ENCODE peak calls at places on chromosome 4, in seven cellular contexts. R is GM23248, B is dermis microvascular lymphatic vessel endothelial cell, N is astrocyte of the hippocampus, O is posterior vena cava, E is NCI-H345, Q is endothelial cell. P is an unnamed sample.

GRCh38 chr4:147085796-147086195 is 140.1 kb upstream of the TTC29 start:
- DNase-seq in O (no peak), R (no peak), E (no peak), B (no peak), Q (no peak), N (no peak), P (no peak)

GRCh38 chr4:89724716-89725115 is 112.2 kb downstream of the SNCA start:
- DNase-seq in Q (no peak), E (no peak), N (peak; percentile 12), O (no peak), R (peak; percentile 91), B (peak; percentile 65), P (no peak)

GRCh38 chr4:114964016-114964415 is 149.4 kb downstream of the NDST4 start:
- DNase-seq in B (no peak), R (no peak), O (no peak), Q (no peak), N (no peak), E (no peak), P (no peak)

GRCh38 chr4:37667197-37668100 is 18.7 kb downstream of the RELL1 start:
- DNase-seq in E (no peak), B (peak; percentile 52), R (peak; percentile 9), N (no peak), O (no peak), Q (no peak), P (no peak)

GRCh38 chr4:153346563-153346962 is 2.1 kb downstream of the MND1 start:
- DNase-seq in O (no peak), B (no peak), R (no peak), N (peak; percentile 16), E (no peak), Q (no peak), P (no peak)

GRCh38 chr4:5797866-5798265 is 86.9 kb downstream of the EVC start:
- DNase-seq in R (no peak), E (no peak), O (peak; percentile 52), B (no peak), N (no peak), Q (no peak), P (no peak)

GRCh38 chr4:72843466-72843865 is 226.1 kb downstream of the COX18 start:
- DNase-seq in N (no peak), B (no peak), R (peak; percentile 13), O (no peak), Q (no peak), E (no peak), P (no peak)

GRCh38 chr4:163070023-163070422 is 96.7 kb downstream of the NAF1 start:
- DNase-seq in O (no peak), Q (no peak), E (no peak), R (no peak), N (no peak), B (no peak), P (no peak)

GRCh38 chr4:36088542-36088941 is 155.8 kb downstream of the ARAP2 start:
- DNase-seq in R (no peak), O (no peak), N (peak; percentile 69), Q (no peak), E (peak; percentile 57), B (no peak), P (no peak)

GRCh38 chr4:155026715-155027114 is 181.7 kb upstream of the NPY2R start:
- DNase-seq in O (no peak), Q (no peak), B (peak; percentile 79), N (no peak), E (no peak), R (peak; percentile 18), P (no peak)

GRCh38 chr4:80365928-80366327 is 30.4 kb downstream of the CFAP299 start:
- DNase-seq in Q (peak; percentile 58), B (peak; percentile 52), R (peak; percentile 83), E (peak; percentile 33), O (no peak), N (peak; percentile 81), P (peak; percentile 54)

GRCh38 chr4:142396279-142396678 is 449.8 kb downstream of the INPP4B start:
- DNase-seq in N (no peak), B (no peak), Q (no peak), E (no peak), O (no peak), R (peak; percentile 76), P (no peak)

GRCh38 chr4:78225236-78225635 is 168.1 kb downstream of the FRAS1 start:
- DNase-seq in E (no peak), O (no peak), R (no peak), N (no peak), B (no peak), Q (no peak), P (no peak)

GRCh38 chr4:150818661-150819060 is 196.4 kb downstream of the LRBA start:
- DNase-seq in B (peak; percentile 40), N (no peak), R (peak; percentile 25), E (no peak), Q (no peak), O (no peak), P (no peak)

GRCh38 chr4:147640331-147640730 is 23.1 kb downstream of the TMEM184C start:
- DNase-seq in B (no peak), O (no peak), R (peak; percentile 10), E (no peak), N (peak; percentile 81), Q (no peak), P (no peak)

GRCh38 chr4:78336093-78336943 is 215.3 kb upstream of the ANXA3 start:
- DNase-seq in Q (no peak), B (no peak), N (peak; percentile 57), O (no peak), E (no peak), R (peak; percentile 29), P (peak; percentile 15)

GRCh38 chr4:146029147-146029546 is 90.5 kb upstream of the ZNF827 start:
- DNase-seq in E (no peak), N (no peak), B (no peak), R (peak; percentile 73), Q (no peak), O (no peak), P (no peak)

GRCh38 chr4:771464-771863 is 54.5 kb downstream of the CPLX1 start:
- DNase-seq in O (no peak), Q (no peak), E (no peak), N (no peak), R (no peak), B (no peak), P (no peak)

GRCh38 chr4:128158894-128159293 is 97.8 kb downstream of the LARP1B start:
- DNase-seq in N (no peak), R (no peak), E (no peak), Q (no peak), O (no peak), B (no peak), P (no peak)

GRCh38 chr4:7778524-7779193 is 161.0 kb downstream of the AFAP1 start:
- DNase-seq in B (no peak), N (no peak), Q (no peak), R (no peak), O (peak; percentile 70), E (no peak), P (no peak)

GRCh38 chr4:48930654-48931053 is 24.1 kb upstream of the OCIAD2 start:
- DNase-seq in R (no peak), E (no peak), B (no peak), Q (no peak), O (no peak), N (no peak), P (no peak)

P was measured in testis.